ENCODE peak calls at places on chromosomes 4 and X, in six cellular contexts. One of them, this sample, is unnamed.

GRCh38 chr4:74228691-74229640 is 71.0 kb downstream of the MTHFD2L start:
- DNase-seq in putamen: no peak
- DNase-seq in kidney tubule cell: peak; percentile 80
- DNase-seq in GM19239: peak; percentile 10
- DNase-seq in activated naive CD4-positive, alpha-beta T cell treated with anti-CD3 and anti-CD28 coated beads for 36 hours: peak; percentile 88
- DNase-seq in NB4: peak; percentile 76
- DNase-seq in this sample: peak; percentile 72

GRCh38 chr4:32884198-32884597 is 2164.0 kb downstream of the PCDH7 start:
- DNase-seq in putamen: no peak
- DNase-seq in kidney tubule cell: peak; percentile 34
- DNase-seq in GM19239: no peak
- DNase-seq in activated naive CD4-positive, alpha-beta T cell treated with anti-CD3 and anti-CD28 coated beads for 36 hours: no peak
- DNase-seq in NB4: no peak
- DNase-seq in this sample: no peak

GRCh38 chr4:2448589-2448988 is 20.3 kb upstream of the RNF4 start:
- DNase-seq in putamen: no peak
- DNase-seq in kidney tubule cell: no peak
- DNase-seq in GM19239: no peak
- DNase-seq in activated naive CD4-positive, alpha-beta T cell treated with anti-CD3 and anti-CD28 coated beads for 36 hours: no peak
- DNase-seq in NB4: no peak
- DNase-seq in this sample: no peak

GRCh38 chr4:22688236-22688635 is 4.5 kb upstream of the GBA3 start:
- DNase-seq in putamen: no peak
- DNase-seq in kidney tubule cell: peak; percentile 82
- DNase-seq in GM19239: no peak
- DNase-seq in activated naive CD4-positive, alpha-beta T cell treated with anti-CD3 and anti-CD28 coated beads for 36 hours: no peak
- DNase-seq in NB4: no peak
- DNase-seq in this sample: no peak

GRCh38 chrX:122943918-122944317 is 240.2 kb upstream of the GRIA3 start:
- DNase-seq in putamen: no peak
- DNase-seq in kidney tubule cell: peak; percentile 1
- DNase-seq in GM19239: no peak
- DNase-seq in activated naive CD4-positive, alpha-beta T cell treated with anti-CD3 and anti-CD28 coated beads for 36 hours: no peak
- DNase-seq in NB4: no peak
- DNase-seq in this sample: no peak

GRCh38 chr4:153432971-153433752 is 33.0 kb upstream of the TMEM131L start:
- DNase-seq in putamen: no peak
- DNase-seq in kidney tubule cell: peak; percentile 61
- DNase-seq in GM19239: peak; percentile 67
- DNase-seq in activated naive CD4-positive, alpha-beta T cell treated with anti-CD3 and anti-CD28 coated beads for 36 hours: peak; percentile 89
- DNase-seq in NB4: peak; percentile 86
- DNase-seq in this sample: peak; percentile 58

GRCh38 chrX:22366866-22367265 is 94.2 kb downstream of the CBLL2 start:
- DNase-seq in putamen: no peak
- DNase-seq in kidney tubule cell: no peak
- DNase-seq in GM19239: no peak
- DNase-seq in activated naive CD4-positive, alpha-beta T cell treated with anti-CD3 and anti-CD28 coated beads for 36 hours: no peak
- DNase-seq in NB4: no peak
- DNase-seq in this sample: no peak

GRCh38 chr4:57043304-57044251 is 64.9 kb downstream of the POLR2B start:
- DNase-seq in putamen: no peak
- DNase-seq in kidney tubule cell: no peak
- DNase-seq in GM19239: no peak
- DNase-seq in activated naive CD4-positive, alpha-beta T cell treated with anti-CD3 and anti-CD28 coated beads for 36 hours: no peak
- DNase-seq in NB4: no peak
- DNase-seq in this sample: peak; percentile 61

GRCh38 chr4:74632634-74633033 is 161.7 kb downstream of the BTC start:
- DNase-seq in putamen: no peak
- DNase-seq in kidney tubule cell: peak; percentile 94
- DNase-seq in GM19239: no peak
- DNase-seq in activated naive CD4-positive, alpha-beta T cell treated with anti-CD3 and anti-CD28 coated beads for 36 hours: peak; percentile 69
- DNase-seq in NB4: peak; percentile 83
- DNase-seq in this sample: peak; percentile 28